ENCODE peak calls at places on chromosomes 16 and 17, in eight cellular contexts. W is SJCRH30; K is cardiac fibroblast; Z is mammary epithelial cell; L is CD8-positive, alpha-beta T cell; B is H54; N is GM12891; V is lower leg skin. M is an unnamed sample.
A peak's percentile ranks its signal among the peaks of the same experiment; 100 is the strongest.

GRCh38 chr17:18139949-18140348 is 31.4 kb downstream of the MYO15A start:
- DNase-seq in W (peak; percentile 60), K (peak; percentile 33), Z (no peak), L (no peak), B (no peak), N (no peak), V (no peak), M (no peak)

GRCh38 chr16:50079741-50080140 is 14.0 kb downstream of the HEATR3 start:
- DNase-seq in W (no peak), K (peak; percentile 14), Z (peak; percentile 41), L (no peak), B (no peak), N (no peak), V (peak; percentile 21), M (no peak)

GRCh38 chr17:15651001-15651582 is 31.6 kb upstream of the FBXW10B start:
- DNase-seq in W (peak; percentile 63), K (no peak), Z (no peak), L (no peak), B (no peak), N (no peak), V (peak; percentile 85), M (no peak)

GRCh38 chr17:12813680-12814079 is 24.4 kb downstream of the ARHGAP44 start:
- DNase-seq in W (no peak), K (no peak), Z (no peak), L (no peak), B (no peak), N (no peak), V (no peak), M (no peak)

GRCh38 chr17:75227729-75228128 is 22.2 kb downstream of the NUP85 start:
- DNase-seq in W (no peak), K (no peak), Z (no peak), L (no peak), B (no peak), N (no peak), V (no peak), M (no peak)

GRCh38 chr17:4950757-4951204 is at the start of gene ENO3:
- DNase-seq in W (peak; percentile 78), K (no peak), Z (no peak), L (no peak), B (no peak), N (no peak), V (no peak), M (no peak)

GRCh38 chr16:88921603-88921995 is 55.1 kb upstream of the PABPN1L start:
- DNase-seq in W (peak; percentile 52), K (no peak), Z (no peak), L (no peak), B (no peak), N (no peak), V (no peak), M (no peak)

GRCh38 chr16:78376452-78376851 is 277.0 kb downstream of the WWOX start:
- DNase-seq in W (no peak), K (no peak), Z (no peak), L (no peak), B (no peak), N (no peak), V (no peak), M (no peak)

GRCh38 chr17:45818708-45819107 is 26.0 kb upstream of the SPPL2C start:
- DNase-seq in W (no peak), K (no peak), Z (no peak), L (no peak), B (no peak), N (no peak), V (no peak), M (no peak)

GRCh38 chr17:72097144-72097543 is 23.7 kb upstream of the SOX9 start:
- DNase-seq in W (no peak), K (no peak), Z (peak; percentile 89), L (no peak), B (peak; percentile 66), N (no peak), V (peak; percentile 70), M (no peak)

GRCh38 chr17:33385133-33385532 is 92.0 kb upstream of the ASIC2 start:
- DNase-seq in W (peak; percentile 10), K (no peak), Z (no peak), L (no peak), B (no peak), N (no peak), V (no peak), M (no peak)

GRCh38 chr17:30831257-30831656 is 509 bp upstream of the ATAD5 start:
- DNase-seq in W (peak; percentile 28), K (peak; percentile 38), Z (no peak), L (no peak), B (no peak), N (no peak), V (no peak), M (no peak)

GRCh38 chr17:7486181-7486580 is 2.0 kb downstream of the POLR2A start:
- DNase-seq in W (no peak), K (no peak), Z (no peak), L (no peak), B (no peak), N (no peak), V (no peak), M (no peak)

GRCh38 chr17:78883090-78883532 is 19.9 kb downstream of the CEP295NL start:
- DNase-seq in W (peak; percentile 98), K (peak; percentile 91), Z (no peak), L (no peak), B (peak; percentile 92), N (no peak), V (peak; percentile 96), M (peak; percentile 95)

GRCh38 chr17:50774225-50774803 is 7.0 kb upstream of the ANKRD40CL start:
- DNase-seq in W (no peak), K (no peak), Z (no peak), L (no peak), B (no peak), N (no peak), V (peak; percentile 40), M (no peak)

GRCh38 chr16:9549487-9549886 is 458.0 kb downstream of the HAPSTR1 start:
- DNase-seq in W (no peak), K (no peak), Z (no peak), L (no peak), B (no peak), N (no peak), V (no peak), M (no peak)

GRCh38 chr17:44069974-44070454 is 521 bp upstream of the G6PC3 start:
- DNase-seq in W (no peak), K (peak; percentile 18), Z (peak; percentile 45), L (no peak), B (no peak), N (no peak), V (no peak), M (no peak)

GRCh38 chr17:73170921-73171320 is 6.1 kb downstream of the SSTR2 start:
- DNase-seq in W (no peak), K (no peak), Z (no peak), L (no peak), B (no peak), N (no peak), V (no peak), M (no peak)

GRCh38 chr16:80006175-80006895 is 405.8 kb upstream of the MAF start:
- DNase-seq in W (no peak), K (peak; percentile 76), Z (peak; percentile 49), L (no peak), B (no peak), N (no peak), V (no peak), M (no peak)

GRCh38 chr17:15171433-15172047 is 93.6 kb downstream of the PMP22 start:
- DNase-seq in W (peak; percentile 71), K (peak; percentile 77), Z (peak; percentile 47), L (peak; percentile 2), B (peak; percentile 44), N (peak; percentile 23), V (peak; percentile 88), M (peak; percentile 89)

GRCh38 chr16:11534262-11534661 is 52.5 kb downstream of the LITAF start:
- DNase-seq in W (no peak), K (peak; percentile 29), Z (no peak), L (no peak), B (no peak), N (no peak), V (no peak), M (no peak)

GRCh38 chr17:82400830-82401229 is 17.3 kb upstream of the HEXD start:
- DNase-seq in W (peak; percentile 16), K (no peak), Z (no peak), L (peak; percentile 33), B (no peak), N (peak; percentile 86), V (no peak), M (no peak)

GRCh38 chr16:48963901-48964615 is 317.6 kb downstream of the CBLN1 start:
- DNase-seq in W (no peak), K (peak; percentile 17), Z (peak; percentile 89), L (no peak), B (peak; percentile 70), N (no peak), V (peak; percentile 8), M (no peak)

GRCh38 chr17:38798614-38799500 is 499 bp downstream of the PIP4K2B start:
- DNase-seq in W (peak; percentile 45), K (peak; percentile 47), Z (peak; percentile 43), L (peak; percentile 37), B (peak; percentile 42), N (peak; percentile 51), V (peak; percentile 94), M (no peak)

GRCh38 chr16:69872888-69873287 is 78.2 kb upstream of the CLEC18A start:
- DNase-seq in W (no peak), K (no peak), Z (no peak), L (no peak), B (no peak), N (no peak), V (no peak), M (no peak)

GRCh38 chr17:72528683-72529082 is 407.9 kb downstream of the SOX9 start:
- DNase-seq in W (no peak), K (no peak), Z (no peak), L (no peak), B (no peak), N (no peak), V (no peak), M (no peak)

GRCh38 chr16:20538687-20539086 is 37.5 kb downstream of the ACSM2B start:
- DNase-seq in W (no peak), K (no peak), Z (no peak), L (no peak), B (no peak), N (no peak), V (no peak), M (peak; percentile 57)

GRCh38 chr16:2925951-2926659 is 14.4 kb downstream of the FLYWCH1 start:
- DNase-seq in W (no peak), K (no peak), Z (no peak), L (no peak), B (no peak), N (no peak), V (no peak), M (no peak)

GRCh38 chr17:80879723-80880649 is 111.7 kb upstream of the CHMP6 start:
- DNase-seq in W (peak; percentile 72), K (no peak), Z (no peak), L (no peak), B (no peak), N (no peak), V (no peak), M (no peak)

GRCh38 chr17:75110307-75110937 is 653 bp downstream of the ARMC7 start:
- DNase-seq in W (peak; percentile 13), K (no peak), Z (no peak), L (no peak), B (no peak), N (no peak), V (no peak), M (no peak)

GRCh38 chr17:4329838-4330237 is 36.6 kb downstream of the UBE2G1 start:
- DNase-seq in W (no peak), K (peak; percentile 94), Z (peak; percentile 96), L (no peak), B (peak; percentile 51), N (no peak), V (no peak), M (no peak)

GRCh38 chr17:78535285-78536197 is 41.7 kb downstream of the DNAH17 start:
- DNase-seq in W (no peak), K (no peak), Z (peak; percentile 55), L (no peak), B (no peak), N (no peak), V (no peak), M (no peak)

M was measured in esophagus muscularis mucosa.